ENCODE peak calls at places on chromosomes 7 and 10, in four cellular contexts. Q is K562, V is A549, N is GM12878. H is an unnamed sample.

GRCh38 chr7:27031289-27032172 is 64.3 kb downstream of the HOXA1 start:
- DNase-seq in Q (no peak), N (peak; percentile 1), V (no peak), H (peak; percentile 87)

GRCh38 chr10:1094112-1095057 is 38.2 kb downstream of the WDR37 start:
- DNase-seq in V (no peak), Q (no peak), N (peak; percentile 3), H (no peak)

GRCh38 chr7:101410743-101411476 is 48.2 kb downstream of the COL26A1 start:
- DNase-seq in Q (peak; percentile 82), V (peak; percentile 61), N (no peak), H (no peak)

GRCh38 chr10:103428989-103429643 is 23.1 kb downstream of the CALHM2 start:
- DNase-seq in V (no peak), Q (no peak), N (no peak), H (no peak)

GRCh38 chr10:48945441-48946143 is 6.0 kb upstream of the LRRC18 start:
- DNase-seq in Q (no peak), N (no peak), V (no peak), H (no peak)

GRCh38 chr7:27693794-27694193 is 31.1 kb upstream of the HIBADH start:
- DNase-seq in V (no peak), Q (no peak), N (no peak), H (peak; percentile 31)

GRCh38 chr10:97779492-97779891 is 7.7 kb upstream of the SFRP5 start:
- DNase-seq in N (no peak), V (no peak), Q (no peak), H (no peak)

GRCh38 chr10:89887830-89888229 is 186.4 kb downstream of the KIF20B start:
- DNase-seq in Q (no peak), N (no peak), V (no peak), H (no peak)

GRCh38 chr7:143945423-143945822 is 9.2 kb upstream of the OR2F1 start:
- DNase-seq in Q (no peak), N (no peak), V (no peak), H (no peak)

GRCh38 chr10:43824934-43825333 is 176.3 kb upstream of the ZNF32 start:
- DNase-seq in N (no peak), V (no peak), Q (no peak), H (peak; percentile 48)

GRCh38 chr7:110534241-110534931 is 556.5 kb upstream of the LRRN3 start:
- DNase-seq in V (peak; percentile 29), N (no peak), Q (no peak), H (peak; percentile 71)

GRCh38 chr7:44313016-44313415 is 12.4 kb downstream of the CAMK2B start:
- DNase-seq in Q (no peak), V (no peak), N (no peak), H (no peak)

DNA sequence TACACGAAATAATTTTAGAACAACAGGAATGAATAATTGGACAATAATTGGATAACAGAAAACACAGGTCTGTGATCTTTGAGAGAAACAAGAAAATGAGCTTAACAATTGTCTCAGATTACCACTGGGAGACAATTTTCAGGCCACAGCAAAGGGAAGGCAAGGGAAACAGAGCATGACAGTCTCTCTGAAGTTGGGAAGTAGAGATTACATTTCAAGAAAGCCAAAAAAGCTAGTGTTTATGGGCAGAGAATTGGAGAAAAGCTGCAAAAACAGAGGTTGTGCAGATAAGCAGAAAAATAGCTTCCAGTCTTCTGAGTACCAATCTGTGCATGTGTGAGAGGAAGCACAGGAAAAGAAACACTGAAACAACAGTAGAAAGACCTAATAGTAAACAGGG is 23.9 kb downstream of the COG5 start:
- DNase-seq in N (no peak), Q (no peak), V (no peak), H (no peak)
- TF ChIP-seq ELK1 in N (no peak), Q (no peak), V (no peak), H (no peak)

DNA sequence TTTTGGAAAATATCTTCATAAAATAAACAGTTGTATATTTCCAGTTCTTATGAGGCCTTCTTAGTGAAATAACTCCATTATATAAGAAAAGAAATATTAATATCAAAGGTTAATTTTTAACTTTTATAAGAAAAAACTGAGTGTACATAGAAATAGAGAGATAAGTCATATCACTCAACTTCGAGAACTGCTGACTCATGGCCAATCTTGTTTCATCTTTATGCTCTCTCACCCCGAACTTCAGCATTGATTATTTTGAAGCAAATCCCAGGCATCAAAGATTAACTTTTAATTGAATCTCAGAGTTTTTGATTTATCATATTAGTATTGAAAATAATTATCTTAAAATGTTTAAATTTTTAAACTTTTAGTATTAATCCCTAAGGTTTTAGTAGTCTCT is 527.1 kb downstream of the GFRA1 start:
- DNase-seq in V (no peak), Q (no peak), N (no peak), H (no peak)
- H3K4me2 ChIP-seq in V (no peak overlapping the region), Q (no peak overlapping the region), N (no peak overlapping the region), H (no peak overlapping the region)

DNA sequence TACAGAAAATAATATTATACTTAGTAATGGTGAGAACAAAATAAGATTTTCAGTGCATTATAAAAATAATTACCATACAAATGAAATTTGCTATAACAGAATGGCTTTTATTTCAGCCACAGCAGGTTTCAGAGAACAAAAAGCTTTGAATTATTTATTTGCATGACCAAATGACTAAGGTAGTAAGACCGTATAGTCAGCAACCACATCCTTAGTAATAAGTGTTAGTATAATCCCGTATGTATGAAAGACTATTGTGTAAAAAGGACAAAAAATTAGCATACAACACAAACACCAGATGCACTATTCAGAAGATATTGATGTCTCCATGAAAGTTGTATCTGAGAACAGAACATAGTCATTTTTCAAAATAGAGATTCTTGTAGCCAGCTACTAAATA is 12.2 kb downstream of the PDZD8 start:
- DNase-seq in Q (no peak), N (no peak), V (no peak), H (peak; percentile 78)
- TF ChIP-seq RFX5 in Q (no peak), N (no peak), V (no peak), H (no peak)

DNA sequence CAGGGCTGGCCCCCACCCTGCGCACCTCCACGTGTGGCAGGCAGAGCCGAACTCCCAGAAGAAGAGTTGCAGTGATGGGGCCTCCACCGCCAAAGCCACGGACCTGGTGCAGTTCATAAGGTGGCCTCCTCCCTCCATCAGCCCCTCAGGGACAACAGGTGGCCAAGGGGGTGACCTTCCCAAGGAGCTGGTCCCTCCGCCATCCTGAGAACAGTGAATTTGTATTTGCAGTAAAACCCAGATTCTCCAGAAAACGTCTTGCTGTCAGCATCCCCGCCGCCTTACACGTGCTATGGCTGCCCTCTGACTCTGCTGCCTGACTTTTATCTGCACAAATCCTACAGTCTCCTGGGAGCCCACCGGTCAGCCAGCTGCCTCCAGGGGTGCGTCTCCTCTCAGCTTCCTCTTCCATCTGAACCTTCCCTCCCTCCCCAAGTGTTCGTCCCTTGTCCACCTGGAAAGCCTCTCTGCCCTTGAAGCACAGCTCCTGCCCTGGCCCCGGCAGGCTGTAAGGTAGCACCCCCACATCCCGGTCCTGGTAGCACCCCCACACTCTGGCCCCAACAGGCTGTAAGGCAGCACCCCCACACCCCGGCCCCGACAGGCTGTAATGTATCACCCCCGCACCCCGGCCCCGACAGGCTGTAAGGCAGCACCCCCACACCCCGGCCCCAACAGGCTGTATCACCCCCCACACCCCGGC is 311.8 kb downstream of the PTPRN2 start:
- DNase-seq in V (no peak), Q (no peak), N (no peak), H (no peak)
- TF ChIP-seq ELK1 in V (no peak), Q (no peak), N (no peak), H (no peak)

GRCh38 chr10:110344622-110345021 is 39.9 kb upstream of the SMNDC1 start:
- DNase-seq in N (no peak), V (no peak), Q (no peak), H (no peak)
- H3K4me2 ChIP-seq in N (no peak overlapping the region), V (no peak overlapping the region), Q (no peak overlapping the region), H (no peak overlapping the region)

GRCh38 chr7:157458254-157458633 is 121.4 kb downstream of the DNAJB6 start:
- DNase-seq in N (no peak), V (no peak), Q (no peak), H (no peak)
- TF ChIP-seq RFX5 in N (no peak), V (no peak), Q (no peak), H (no peak)

GRCh38 chr7:138099813-138100212 is 23.6 kb downstream of the AKR1D1 start:
- DNase-seq in N (no peak), Q (no peak), V (no peak), H (no peak)

GRCh38 chr7:138097064-138097741 is 20.9 kb downstream of the AKR1D1 start:
- DNase-seq in N (no peak), V (peak; percentile 14), Q (peak; percentile 50), H (no peak)

GRCh38 chr7:138091073-138091472 is 14.8 kb downstream of the AKR1D1 start:
- DNase-seq in N (peak; percentile 32), Q (no peak), V (no peak), H (no peak)

GRCh38 chr7:138092486-138093028 is 16.3 kb downstream of the AKR1D1 start:
- DNase-seq in Q (no peak), N (no peak), V (no peak), H (no peak)

GRCh38 chr7:138095972-138096935 is 20.0 kb downstream of the AKR1D1 start:
- DNase-seq in Q (no peak), V (no peak), N (no peak), H (no peak)
- TF ChIP-seq ELK1 in Q (no peak), V (no peak), N (no peak), H (no peak)